ENCODE peak calls at places on chromosomes 13 and 19, in seven cellular contexts. L is NCI-H524 treated with DMSO at 0.1 percent for 48 hours; P is NCI-H187 treated with DMSO at 0.1 percent for 48 hours; K is GM12865; X is stromal cell of bone marrow; N is stimulated activated CD8-positive, alpha-beta memory T cell treated with anti-CD3 and anti-CD28 coated beads, Interleukin-2, amount 100 ng/mL, for 1 hour; C is pancreas. F is an unnamed sample.

GRCh38 chr13:53439439-53440225 is 411.0 kb downstream of the OLFM4 start:
- DNase-seq in L (no peak), P (no peak), K (no peak), X (no peak), N (no peak), C (no peak), F (no peak)

GRCh38 chr13:80359459-80360297 is 18.8 kb upstream of the SPRY2 start:
- DNase-seq in L (no peak), P (no peak), K (no peak), X (no peak), N (no peak), C (no peak), F (peak)

GRCh38 chr13:40595693-40596092 is 70.7 kb downstream of the FOXO1 start:
- DNase-seq in L (no peak), P (no peak), K (no peak), X (no peak), N (no peak), C (no peak), F (no peak)

GRCh38 chr13:101416181-101417042 is at the start of gene NALCN:
- DNase-seq in L (no peak), P (no peak), K (no peak), X (no peak), N (no peak), C (peak), F (no peak)

GRCh38 chr13:44471686-44472085 is 98.1 kb downstream of the SERP2 start:
- DNase-seq in L (no peak), P (no peak), K (no peak), X (no peak), N (no peak), C (no peak), F (no peak)

GRCh38 chr13:44243198-44243852 is 130.3 kb upstream of the SERP2 start:
- DNase-seq in L (no peak), P (peak), K (peak), X (no peak), N (no peak), C (no peak), F (peak)

GRCh38 chr13:113786262-113786841 is 27.3 kb downstream of the TMEM255B start:
- DNase-seq in L (no peak), P (no peak), K (no peak), X (no peak), N (no peak), C (no peak), F (no peak)

GRCh38 chr13:99590519-99591011 is 89.3 kb downstream of the TM9SF2 start:
- DNase-seq in L (no peak), P (no peak), K (no peak), X (peak), N (no peak), C (no peak), F (no peak)

GRCh38 chr19:28884786-28885476 is 328.0 kb downstream of the UQCRFS1 start:
- DNase-seq in L (no peak), P (no peak), K (no peak), X (no peak), N (no peak), C (no peak), F (no peak)

GRCh38 chr13:24511019-24511823 is 1.4 kb downstream of the PARP4 start:
- DNase-seq in L (no peak), P (no peak), K (peak), X (peak), N (peak), C (no peak), F (no peak)

GRCh38 chr19:52297601-52298358 is 811 bp downstream of the ZNF480 start:
- DNase-seq in L (no peak), P (no peak), K (no peak), X (no peak), N (no peak), C (no peak), F (no peak)

GRCh38 chr13:50512602-50513527 is 330.6 kb downstream of the DLEU7 start:
- DNase-seq in L (no peak), P (no peak), K (peak), X (no peak), N (no peak), C (no peak), F (no peak)

F was measured in iPS DF 19.7.